ENCODE peak calls at places on chromosomes 2 and 18, in four cellular contexts. P, G, E and K are unnamed samples. For H3K9me3, the result is how much of the 10 kb centered on the place peaks cover.

GRCh38 chr2:32773409-32773808 is 145.6 kb downstream of the TTC27 start:
- DNase-seq in G (no peak), P (no peak), E (no peak), K (no peak)

GRCh38 chr18:26104037-26104436 is 13.6 kb upstream of the SS18 start:
- DNase-seq in G (no peak), P (no peak), E (no peak), K (no peak)

GRCh38 chr2:223051580-223052375 is at the start of gene KCNE4:
- DNase-seq in P (no peak), G (no peak), E (peak), K (peak)

GRCh38 chr18:13726972-13727331 is 479 bp downstream of the RNMT start:
- DNase-seq in E (peak), P (peak), G (no peak), K (peak)

GRCh38 chr2:12915792-12916191 is 199.1 kb downstream of the TRIB2 start:
- DNase-seq in E (no peak), G (no peak), P (no peak), K (no peak)

GRCh38 chr2:62156861-62157496 is 38.9 kb upstream of the B3GNT2 start:
- DNase-seq in P (no peak), G (no peak), E (no peak), K (no peak)

GRCh38 chr2:20616341-20616871 is 34.5 kb downstream of the HS1BP3 start:
- DNase-seq in E (no peak), G (no peak), P (no peak), K (peak)

GRCh38 chr2:69483696-69484095 is 46.5 kb upstream of the NFU1 start:
- DNase-seq in E (peak), G (no peak), P (no peak), K (no peak)

GRCh38 chr2:218396688-218397501 is 2.8 kb upstream of the CTDSP1 start:
- DNase-seq in P (peak), E (peak), G (no peak), K (peak)

GRCh38 chr2:68190991-68191731 is 33.5 kb downstream of the PNO1 start:
- DNase-seq in E (no peak), G (peak), P (no peak), K (no peak)

GRCh38 chr18:3380384-3380961 is 69.5 kb upstream of the TGIF1 start:
- DNase-seq in E (no peak), P (no peak), G (no peak), K (no peak)

GRCh38 chr2:221289389-221289788 is 282.7 kb downstream of the EPHA4 start:
- DNase-seq in P (peak), E (no peak), G (no peak), K (no peak)

GRCh38 chr18:78672862-78673446 is 306.7 kb upstream of the SALL3 start:
- DNase-seq in E (no peak), G (no peak), P (no peak), K (peak)

GRCh38 chr2:61460168-61460567 is 10.7 kb downstream of the USP34 start:
- DNase-seq in E (no peak), P (no peak), G (peak), K (no peak)

GRCh38 chr2:126244937-126245336 is 411.0 kb upstream of the GYPC start:
- DNase-seq in P (peak), G (no peak), E (peak), K (no peak)

GRCh38 chr2:182062329-182062972 is 76.8 kb downstream of the PPP1R1C start:
- DNase-seq in E (no peak), G (no peak), P (no peak), K (no peak)

GRCh38 chr2:239640210-239640609 is 239.4 kb upstream of the HDAC4 start:
- DNase-seq in E (no peak), P (no peak), G (no peak), K (no peak)

GRCh38 chr2:166900700-166901099 is 12.4 kb downstream of the XIRP2 start:
- DNase-seq in P (peak), G (no peak), E (no peak), K (no peak)
- TF ChIP-seq CTCF in P (peak), G (peak), E (no peak), K (no peak)

GRCh38 chr2:197239434-197239833 is 71.1 kb downstream of the ANKRD44 start:
- DNase-seq in E (no peak), G (no peak), P (no peak), K (no peak)

GRCh38 chr2:197240018-197240712 is 70.4 kb downstream of the ANKRD44 start:
- DNase-seq in G (no peak), P (peak), E (no peak), K (no peak)

GRCh38 chr2:197241153-197241552 is 69.4 kb downstream of the ANKRD44 start:
- DNase-seq in E (no peak), G (no peak), P (no peak), K (no peak)

GRCh38 chr2:197241590-197241989 is 69.0 kb downstream of the ANKRD44 start:
- DNase-seq in P (no peak), G (no peak), E (no peak), K (no peak)

DNA sequence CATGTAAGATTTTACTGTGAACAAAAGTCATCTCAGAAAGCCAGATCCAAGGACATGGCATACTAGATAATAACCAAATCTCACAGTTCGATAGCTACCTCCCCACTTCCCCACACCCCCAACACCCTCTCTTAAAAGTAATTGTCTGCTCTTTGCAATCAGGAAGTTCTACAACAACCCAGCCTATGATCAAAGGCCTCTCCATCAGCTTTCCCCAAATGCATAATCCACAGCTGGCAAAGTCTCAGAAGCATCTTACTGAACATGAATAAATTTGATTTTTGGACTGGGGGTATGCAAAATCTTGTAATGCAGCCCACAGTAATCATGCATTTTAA is 69.9 kb downstream of the ANKRD44 start:
- DNase-seq in P (peak), G (no peak), E (no peak), K (no peak)
- H3K4me3 ChIP-seq in P (peak), G (no peak), E (no peak), K (no peak)

GRCh38 chr18:71678144-71678543 is 866.0 kb downstream of the CBLN2 start:
- DNase-seq in P (no peak), E (no peak), G (no peak), K (no peak)

GRCh38 chr18:71673954-71674353 is 870.2 kb downstream of the CBLN2 start:
- DNase-seq in P (no peak), E (no peak), G (no peak), K (no peak)

DNA sequence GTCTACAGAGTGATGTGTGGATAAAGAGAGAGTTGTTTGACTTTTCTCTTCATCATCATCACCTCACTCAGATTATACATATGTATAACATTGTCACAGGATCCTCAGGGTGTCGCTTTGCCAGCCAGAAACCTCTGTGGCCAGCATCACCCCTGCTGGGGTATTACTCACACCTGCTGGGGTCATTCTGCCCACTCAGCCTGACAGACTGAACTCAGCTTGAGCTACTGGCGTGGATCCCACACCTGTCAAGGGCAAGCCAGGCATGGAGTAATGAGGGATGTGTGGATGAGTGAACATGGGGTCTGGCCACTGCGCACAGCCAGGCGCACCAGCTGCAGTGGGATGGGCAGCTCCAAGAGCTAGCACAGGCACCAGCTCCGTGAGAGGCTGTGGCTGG is 870.6 kb downstream of the CBLN2 start:
- DNase-seq in P (no peak), G (no peak), E (no peak), K (no peak)
- H3K9me3 ChIP-seq in P (under half), G (under half), E (under half), K (under half)

DNA sequence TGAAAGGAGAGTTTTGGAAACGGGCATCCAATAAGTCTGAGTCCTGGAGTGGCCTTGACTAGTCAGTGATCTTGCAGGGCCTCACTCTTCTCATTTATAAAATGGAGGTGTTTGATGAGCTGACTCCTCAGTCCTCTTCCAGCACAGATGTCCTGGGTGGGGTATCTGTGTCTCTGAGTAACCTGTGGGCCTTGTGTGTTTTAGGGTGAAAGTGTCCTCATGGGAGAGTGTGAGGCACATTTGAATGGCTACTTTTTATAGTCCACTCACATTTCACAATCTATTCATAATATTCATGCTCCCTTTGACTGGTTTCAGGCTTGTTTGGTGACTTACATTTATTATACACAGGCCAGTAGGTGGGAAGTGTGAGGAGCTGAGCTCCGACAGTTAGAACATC is 106.4 kb upstream of the CELF4 start:
- DNase-seq in G (no peak), P (no peak), E (no peak), K (no peak)
- TF ChIP-seq CTCF in G (no peak), P (no peak), E (no peak), K (no peak)

DNA sequence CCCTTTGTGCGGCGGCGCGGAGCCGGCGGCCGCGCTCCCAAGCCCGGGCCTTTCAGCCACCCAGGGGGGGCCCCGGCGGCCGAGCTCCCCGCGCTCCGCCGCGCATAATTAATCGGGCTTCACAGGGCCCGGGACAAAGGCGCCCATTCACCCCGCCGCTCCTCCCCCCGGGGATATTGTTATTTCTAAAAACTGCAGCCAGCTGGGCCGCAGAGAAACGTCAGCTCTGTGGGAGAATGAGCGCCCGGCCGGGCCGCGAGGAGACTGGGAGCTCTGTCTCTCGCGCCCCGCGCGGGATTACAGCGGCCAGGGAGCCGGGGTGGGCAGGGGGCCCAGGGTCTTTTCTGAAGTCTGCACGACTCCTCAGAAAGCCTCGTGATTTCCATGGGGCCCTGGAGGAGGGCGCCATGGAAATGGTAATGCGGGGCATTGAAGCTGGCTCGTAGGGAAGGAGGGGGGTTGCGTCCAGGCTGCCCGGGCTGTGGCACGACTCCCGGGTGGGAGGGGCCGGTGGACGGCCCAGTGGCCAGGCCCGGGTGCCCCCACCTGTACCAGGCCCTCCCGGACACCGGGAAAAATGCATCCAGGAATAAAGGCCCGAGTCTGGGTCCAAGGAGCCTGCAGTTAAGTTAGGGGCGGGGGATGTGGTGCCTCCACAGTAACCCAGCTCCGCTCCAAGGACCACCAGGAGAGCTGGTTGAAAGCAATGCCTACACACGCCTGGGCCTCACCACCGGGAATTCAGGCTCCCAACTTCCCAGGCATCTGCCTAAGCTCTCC is 125.3 kb downstream of the ZFP36L2 start:
- DNase-seq in P (no peak), E (no peak), G (no peak), K (peak)
- H3K4me3 ChIP-seq in P (no peak), E (peak), G (no peak), K (peak)

GRCh38 chr2:135586148-135586547 is 54.9 kb downstream of the R3HDM1 start:
- DNase-seq in E (no peak), P (peak), G (no peak), K (no peak)

GRCh38 chr2:135587958-135588357 is 56.7 kb downstream of the R3HDM1 start:
- DNase-seq in G (no peak), P (no peak), E (no peak), K (no peak)

GRCh38 chr2:135581282-135581681 is 50.0 kb downstream of the R3HDM1 start:
- DNase-seq in E (no peak), P (no peak), G (no peak), K (no peak)

GRCh38 chr2:135582383-135582782 is 51.1 kb downstream of the R3HDM1 start:
- DNase-seq in P (no peak), E (no peak), G (no peak), K (no peak)

GRCh38 chr2:135585586-135585985 is 54.3 kb downstream of the R3HDM1 start:
- DNase-seq in G (no peak), P (peak), E (no peak), K (no peak)
- H3K9me3 ChIP-seq in G (under half), P (under half), E (under half), K (under half)

GRCh38 chr2:178277741-178278197 is 83.5 kb downstream of the OSBPL6 start:
- DNase-seq in P (no peak), E (no peak), G (no peak), K (no peak)

GRCh38 chr2:178279142-178279541 is 84.8 kb downstream of the OSBPL6 start:
- DNase-seq in G (peak), P (no peak), E (no peak), K (no peak)

GRCh38 chr2:178279636-178280035 is 85.3 kb downstream of the OSBPL6 start:
- DNase-seq in E (no peak), P (no peak), G (no peak), K (no peak)

GRCh38 chr2:178282075-178282474 is 87.8 kb downstream of the OSBPL6 start:
- DNase-seq in E (peak), P (no peak), G (peak), K (no peak)

DNA sequence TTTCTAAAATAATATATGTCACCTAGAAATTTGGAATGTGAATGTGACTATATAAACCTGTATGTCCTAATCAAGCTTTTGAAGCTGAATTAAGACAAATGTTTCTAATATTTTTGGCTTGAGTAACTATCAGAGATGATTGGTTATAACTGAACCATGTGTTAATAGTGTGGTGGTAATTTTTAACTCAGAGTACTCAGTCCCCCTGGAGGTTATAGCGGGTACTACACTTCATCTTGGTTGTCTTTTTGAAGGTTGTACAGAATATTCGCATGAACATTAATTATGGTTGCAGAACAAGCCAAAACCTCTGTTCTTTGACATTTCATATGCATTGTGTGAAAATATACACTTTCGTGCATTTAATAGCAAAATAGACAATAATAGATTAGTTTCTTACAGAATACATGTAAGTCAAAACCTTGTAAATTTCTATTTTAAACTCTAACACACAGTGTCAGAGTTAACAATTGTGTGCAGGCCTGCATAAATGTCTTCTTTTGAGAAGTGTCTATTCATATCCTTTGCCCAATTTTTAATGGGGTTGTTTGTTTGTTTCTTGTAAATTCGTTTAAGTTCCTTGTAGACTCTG is 86.0 kb downstream of the OSBPL6 start:
- DNase-seq in P (peak), E (peak), G (no peak), K (no peak)
- TF ChIP-seq CTCF in P (peak), E (peak), G (peak), K (peak)

DNA sequence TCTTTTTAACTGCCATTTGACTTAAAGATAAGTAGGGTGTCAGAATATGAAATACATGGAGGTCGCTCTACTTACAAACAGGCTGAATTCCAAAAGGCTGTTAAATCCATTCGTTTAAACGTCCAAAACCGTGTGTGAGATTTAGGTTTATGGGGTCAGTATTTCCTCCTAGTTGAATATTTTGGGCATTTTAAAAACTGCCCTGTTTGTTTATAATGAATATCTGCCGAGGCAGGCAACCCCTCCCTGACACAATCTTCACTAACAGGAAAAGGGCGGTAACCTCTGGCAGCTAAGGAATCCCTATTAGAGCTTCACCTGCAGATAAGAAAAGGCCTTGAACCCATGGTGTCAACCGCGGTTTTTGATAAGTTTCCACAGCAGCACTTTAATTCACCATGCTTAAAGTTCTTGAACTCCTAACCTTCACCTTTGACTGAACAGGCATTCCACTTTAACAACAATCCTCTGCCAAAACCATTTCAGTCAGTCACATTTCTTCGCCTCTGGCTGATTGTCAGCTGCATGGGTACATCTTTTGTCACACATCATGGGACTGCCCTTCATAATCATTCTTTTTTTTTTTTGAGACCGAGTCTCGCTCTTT is 17.8 kb downstream of the TRAK2 start:
- DNase-seq in P (no peak), E (no peak), G (no peak), K (no peak)
- H3K4me3 ChIP-seq in P (no peak), E (no peak), G (no peak), K (no peak)